ENCODE peak calls at places on chromosomes 5 and 9, in four cellular contexts. U is lower lobe of right lung; I is left ventricle myocardium inferior; P is naive thymus-derived CD4-positive, alpha-beta T cell. C is an unnamed sample.

GRCh38 chr9:69355232-69355631 is 30.2 kb downstream of the ENTREP1 start:
- DNase-seq in U (no peak), I (no peak), P (no peak), C (no peak)

GRCh38 chr5:1161832-1162229 is 39.6 kb upstream of the SLC6A19 start:
- DNase-seq in U (peak; percentile 62), I (peak; percentile 86), P (no peak), C (peak; percentile 89)

GRCh38 chr9:37904647-37905505 is 949 bp upstream of the SLC25A51 start:
- DNase-seq in U (no peak), I (no peak), P (no peak), C (peak; percentile 67)

GRCh38 chr5:120655828-120656435 is 191.8 kb downstream of the PRR16 start:
- DNase-seq in U (no peak), I (no peak), P (no peak), C (peak; percentile 40)

GRCh38 chr9:127915325-127915752 is 1.5 kb downstream of the ST6GALNAC4 start:
- DNase-seq in U (no peak), I (no peak), P (no peak), C (no peak)

GRCh38 chr5:63011158-63011557 is 432.5 kb downstream of the LRRC70 start:
- DNase-seq in U (no peak), I (no peak), P (no peak), C (no peak)

GRCh38 chr9:106358331-106358730 is 504.6 kb upstream of the ZNF462 start:
- DNase-seq in U (no peak), I (no peak), P (no peak), C (no peak)

GRCh38 chr5:139473565-139473964 is 2.8 kb downstream of the SMIM33 start:
- DNase-seq in U (no peak), I (no peak), P (no peak), C (peak; percentile 69)

GRCh38 chr9:134293576-134294227 is 32.6 kb upstream of the RXRA start:
- DNase-seq in U (peak; percentile 43), I (peak; percentile 26), P (peak; percentile 9), C (peak; percentile 76)

GRCh38 chr9:96029722-96030515 is 154.4 kb downstream of the ERCC6L2 start:
- DNase-seq in U (no peak), I (no peak), P (no peak), C (no peak)
- H3K4me1 ChIP-seq in U (peaks cover 19% of the 10 kb centered on the region), I (peaks cover 19% of the 10 kb centered on the region), P (peaks cover 7% of the 10 kb centered on the region), C (no peaks in the 10 kb centered on the region)

DNA sequence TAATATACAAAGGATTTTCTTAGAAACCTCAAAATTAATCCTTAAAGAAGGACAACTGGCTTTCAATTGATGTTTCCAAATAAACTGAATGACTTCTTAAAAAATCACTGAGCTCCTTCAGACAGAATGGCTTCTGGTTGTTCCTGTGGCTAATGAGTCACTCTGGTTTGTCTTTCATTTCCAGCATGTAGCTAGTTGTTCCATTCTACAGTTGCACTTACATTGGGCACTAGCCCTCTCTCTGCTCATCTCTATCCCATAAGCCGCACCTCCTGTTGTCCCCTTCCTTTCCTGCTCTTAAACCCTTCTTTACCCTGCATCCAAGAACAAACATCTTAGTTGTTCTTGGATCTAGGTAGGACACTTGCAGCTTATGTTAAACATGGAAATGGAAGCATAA is 235.3 kb upstream of the HAPLN1 start:
- DNase-seq in U (no peak), I (no peak), P (no peak), C (no peak)
- H3K4me3 ChIP-seq in U (no peak overlapping the region), I (no peak overlapping the region), P (no peak overlapping the region), C (no peak overlapping the region)

GRCh38 chr5:158154226-158155005 is 295.5 kb upstream of the CLINT1 start:
- DNase-seq in U (no peak), I (no peak), P (no peak), C (peak; percentile 48)
- H3K4me1 ChIP-seq in U (no peaks in the 10 kb centered on the region), I (peaks cover 10% of the 10 kb centered on the region), P (no peaks in the 10 kb centered on the region), C (no peaks in the 10 kb centered on the region)

DNA sequence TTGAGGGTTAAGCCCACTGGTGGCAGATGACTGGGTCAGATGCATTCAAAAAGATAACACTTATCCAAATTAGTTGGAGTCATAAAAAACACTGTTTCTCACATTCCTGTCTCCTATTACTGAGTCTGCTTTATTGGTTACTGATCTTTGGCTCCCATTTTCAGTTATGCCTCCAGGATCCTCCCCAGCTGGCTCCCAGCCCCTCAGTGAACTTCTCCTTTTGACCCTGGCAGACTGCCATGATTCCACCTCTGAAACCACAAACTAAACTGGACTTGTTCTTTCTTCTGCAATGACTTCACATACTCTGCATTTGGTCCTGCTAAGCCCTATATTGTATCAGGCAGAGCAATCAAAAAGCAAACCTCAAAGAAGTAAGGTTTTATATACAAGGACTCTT is 860.8 kb upstream of the DMAC1 start:
- DNase-seq in U (no peak), I (peak; percentile 62), P (no peak), C (peak; percentile 54)
- H3K4me3 ChIP-seq in U (no peak overlapping the region), I (no peak overlapping the region), P (no peak overlapping the region), C (no peak overlapping the region)

GRCh38 chr5:115456056-115456455 is 88.5 kb downstream of the FEM1C start:
- DNase-seq in U (no peak), I (no peak), P (no peak), C (no peak)

GRCh38 chr5:115456539-115456938 is 88.0 kb downstream of the FEM1C start:
- DNase-seq in U (no peak), I (no peak), P (no peak), C (no peak)

GRCh38 chr5:115459844-115460243 is 84.7 kb downstream of the FEM1C start:
- DNase-seq in U (no peak), I (no peak), P (no peak), C (no peak)

GRCh38 chr5:115457574-115457973 is 87.0 kb downstream of the FEM1C start:
- DNase-seq in U (no peak), I (no peak), P (no peak), C (no peak)

GRCh38 chr5:115457985-115458384 is 86.6 kb downstream of the FEM1C start:
- DNase-seq in U (no peak), I (no peak), P (no peak), C (no peak)
- H3K4me1 ChIP-seq in U (peaks cover 19% of the 10 kb centered on the region), I (peaks cover 62% of the 10 kb centered on the region), P (no peaks in the 10 kb centered on the region), C (peaks cover 12% of the 10 kb centered on the region)

DNA sequence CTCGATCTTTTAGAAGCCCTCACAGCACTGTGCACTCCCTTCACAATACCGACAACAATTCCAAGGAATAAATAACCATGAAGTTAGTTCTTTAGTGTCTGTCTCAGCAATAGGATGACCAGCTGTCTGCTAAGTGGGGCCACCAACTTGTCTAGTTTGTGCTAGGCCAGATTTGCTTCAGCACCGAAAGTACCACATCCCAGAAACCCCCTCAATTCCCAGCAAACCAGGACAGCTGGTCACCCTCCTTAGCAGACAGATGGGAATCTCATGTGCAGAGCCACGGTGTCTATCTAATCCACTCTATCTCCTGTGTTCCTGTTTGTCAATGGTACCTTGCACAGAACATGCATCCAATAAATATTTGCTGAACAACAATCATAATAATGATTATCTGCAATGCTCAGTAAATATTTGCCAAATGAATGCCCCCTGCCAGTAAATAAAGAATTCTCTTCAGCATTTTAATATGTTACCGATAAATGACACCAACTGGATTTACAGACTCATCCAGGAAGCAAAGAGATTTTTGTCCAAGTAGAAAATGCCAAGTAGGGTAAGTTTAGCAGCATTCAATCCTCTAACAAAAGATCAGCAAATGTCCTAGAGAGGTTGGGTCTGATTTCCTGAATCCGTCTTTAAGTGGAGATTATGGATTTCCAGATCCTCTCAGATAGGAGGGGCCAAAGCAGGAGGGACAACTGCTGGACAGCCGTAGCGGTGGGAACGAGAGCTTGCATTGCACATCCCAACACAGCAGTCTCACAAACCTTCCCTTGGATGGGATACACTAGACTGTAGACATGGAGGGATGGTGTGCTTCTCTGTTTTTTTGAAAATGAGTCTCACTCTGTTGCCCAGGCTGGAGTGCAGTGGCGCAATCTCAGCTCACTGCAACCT is 51.9 kb upstream of the ANKRD33B start:
- DNase-seq in U (no peak), I (no peak), P (no peak), C (no peak)
- H3K4me3 ChIP-seq in U (no peak overlapping the region), I (no peak overlapping the region), P (no peak overlapping the region), C (no peak overlapping the region)

DNA sequence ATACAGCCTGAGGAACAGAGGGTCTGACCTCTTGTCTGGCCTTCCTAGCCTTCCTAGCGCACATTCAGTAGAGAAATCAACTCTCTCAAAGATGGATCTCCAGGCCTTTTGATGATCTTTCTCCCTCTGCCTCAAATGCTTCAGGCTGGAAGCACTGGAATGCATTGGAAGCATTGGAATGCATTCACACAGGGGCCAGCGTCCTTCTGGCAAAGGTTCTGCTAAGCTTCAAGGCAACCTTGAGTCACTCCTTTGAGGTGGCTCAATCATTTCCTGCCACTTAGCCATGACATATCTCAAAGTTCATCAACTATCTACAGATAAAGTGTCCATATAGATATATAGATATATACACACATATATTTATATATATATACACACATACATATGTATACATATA is 42.9 kb downstream of the OR2K2 start:
- DNase-seq in U (no peak), I (no peak), P (no peak), C (no peak)
- H3K4me1 ChIP-seq in U (no peaks in the 10 kb centered on the region), I (no peaks in the 10 kb centered on the region), P (no peaks in the 10 kb centered on the region), C (no peaks in the 10 kb centered on the region)

GRCh38 chr9:34624475-34624984 is 4.2 kb upstream of the DCTN3 start:
- DNase-seq in U (no peak), I (no peak), P (no peak), C (no peak)
- H3K4me3 ChIP-seq in U (no peak overlapping the region), I (no peak overlapping the region), P (no peak overlapping the region), C (no peak overlapping the region)

DNA sequence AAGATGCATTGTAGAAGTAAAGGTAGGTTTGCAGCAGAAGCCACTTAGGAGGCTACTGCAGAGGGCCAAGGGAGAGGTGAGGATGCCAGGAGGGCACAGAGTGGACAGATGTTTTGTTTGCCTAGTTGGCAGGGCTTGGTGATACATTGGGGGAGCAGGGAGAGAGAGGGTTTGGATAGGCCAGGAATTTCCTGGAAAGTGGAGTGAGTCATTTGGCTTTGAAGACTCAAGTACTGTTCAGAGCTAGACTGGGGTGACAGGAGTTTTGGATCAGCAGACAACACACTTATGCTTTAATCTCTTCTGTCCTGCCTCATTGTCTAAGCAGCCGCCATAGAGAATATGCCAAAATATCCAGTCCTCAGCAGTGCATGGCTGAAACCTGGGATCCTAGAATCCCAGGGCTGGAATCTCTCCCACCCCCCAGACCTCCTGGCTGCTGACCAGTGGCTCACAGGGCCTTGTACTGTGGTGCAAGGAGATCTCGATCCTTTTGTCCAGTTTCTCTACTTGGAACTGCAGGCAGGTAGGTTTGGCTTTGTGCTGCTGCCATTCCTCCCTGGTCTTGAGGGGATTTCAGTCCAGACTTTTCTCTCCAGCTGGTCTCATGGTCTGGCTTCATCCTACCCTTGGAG is 11.0 kb downstream of the TMEM268 start:
- DNase-seq in U (no peak), I (no peak), P (no peak), C (no peak)
- H3K4me1 ChIP-seq in U (peaks cover 27% of the 10 kb centered on the region), I (peaks cover 10% of the 10 kb centered on the region), P (peaks cover 2% of the 10 kb centered on the region), C (no peaks in the 10 kb centered on the region)

DNA sequence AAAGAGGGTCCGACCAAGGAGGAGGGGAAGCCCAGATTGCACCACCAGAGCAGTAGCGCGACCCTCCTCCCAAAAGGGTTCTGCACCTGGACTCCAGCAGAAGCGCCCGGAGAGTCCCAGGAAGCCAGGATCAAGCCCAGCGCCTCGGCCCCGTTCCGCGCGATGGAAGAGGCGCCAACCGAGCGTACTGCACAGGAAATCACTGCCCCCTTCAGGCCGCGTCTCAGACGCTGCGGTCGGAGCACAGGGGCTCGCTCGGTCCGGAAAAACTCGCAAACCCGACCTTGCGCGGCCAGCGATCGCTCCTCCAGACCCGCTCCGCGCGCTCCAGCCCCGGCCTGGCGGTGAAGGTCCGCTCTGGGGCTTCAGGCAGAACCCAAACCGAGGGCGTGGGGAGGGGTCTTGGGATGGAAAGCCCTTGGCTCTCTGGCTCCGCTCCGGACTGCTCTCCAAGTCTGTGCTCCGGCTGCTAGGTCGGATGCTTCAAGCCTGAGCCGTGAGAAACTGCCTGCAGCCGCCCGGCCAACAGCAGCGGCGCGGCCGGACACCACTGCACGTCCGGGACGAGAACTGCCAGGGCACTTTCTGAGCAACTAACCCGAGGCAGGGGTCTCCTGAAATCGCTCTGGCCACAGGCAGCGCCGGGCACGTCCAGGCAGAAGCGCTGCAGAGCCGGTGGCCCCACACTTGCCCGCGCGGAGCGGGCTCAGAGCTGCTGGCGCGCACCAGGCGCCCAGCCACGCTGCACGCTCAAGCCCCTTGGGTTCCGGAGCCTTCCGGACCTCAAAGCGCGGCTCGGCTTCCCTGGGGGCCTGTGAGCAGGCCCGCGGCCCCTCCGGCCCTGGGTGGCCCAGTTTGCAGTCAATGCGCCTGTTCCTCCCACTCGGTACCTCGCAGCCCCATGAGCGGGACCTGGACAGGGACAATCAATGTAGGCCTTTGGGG is 1.3 kb downstream of the GABBR2 start:
- DNase-seq in U (peak; percentile 54), I (peak; percentile 39), P (no peak), C (peak; percentile 79)
- H3K4me3 ChIP-seq in U (peak overlapping the region; percentile 21), I (peak overlapping the region; percentile 63), P (no peak overlapping the region), C (no peak overlapping the region)

C was measured in right cardiac atrium.